ENCODE peak calls at places on chromosomes 11 and 22, in four cellular contexts. L is hepatocyte, N is sigmoid colon, T is left ventricle myocardium inferior. P is an unnamed sample.

GRCh38 chr11:77776455-77776854 is 44.1 kb downstream of the RSF1 start:
- DNase-seq in L (no peak), N (no peak), T (no peak), P (no peak)

GRCh38 chr11:75242722-75243600 is 2.4 kb downstream of the TPBGL start:
- DNase-seq in L (no peak), N (no peak), T (no peak), P (no peak)

GRCh38 chr22:39430576-39431150 is 26.1 kb upstream of the MGAT3 start:
- DNase-seq in L (peak; percentile 1), N (no peak), T (no peak), P (no peak)

GRCh38 chr22:39250838-39251237 is 6.1 kb upstream of the PDGFB start:
- DNase-seq in L (no peak), N (no peak), T (no peak), P (no peak)

GRCh38 chr11:68271781-68272608 is at the start of gene C11orf24:
- DNase-seq in L (peak; percentile 99), N (peak; percentile 98), T (peak; percentile 95), P (peak; percentile 96)

GRCh38 chr11:124935548-124936514 is at the start of gene HEPACAM:
- DNase-seq in L (no peak), N (no peak), T (no peak), P (no peak)

GRCh38 chr11:69896250-69896649 is 77.0 kb upstream of the FGF3 start:
- DNase-seq in L (no peak), N (no peak), T (no peak), P (no peak)

GRCh38 chr11:43583548-43583947 is 97.0 kb upstream of the HSD17B12 start:
- DNase-seq in L (no peak), N (no peak), T (no peak), P (no peak)

GRCh38 chr22:35523167-35523928 is 17.3 kb upstream of the RASD2 start:
- DNase-seq in L (no peak), N (no peak), T (no peak), P (no peak)

GRCh38 chr11:105618343-105618955 is 8.6 kb downstream of the GRIA4 start:
- DNase-seq in L (no peak), N (no peak), T (no peak), P (no peak)

GRCh38 chr11:18394928-18395734 is 768 bp downstream of the LDHA start:
- DNase-seq in L (peak; percentile 37), N (no peak), T (no peak), P (peak; percentile 76)

GRCh38 chr11:43835104-43835503 is 45.5 kb upstream of the ALKBH3 start:
- DNase-seq in L (peak; percentile 9), N (no peak), T (no peak), P (no peak)

GRCh38 chr11:21659961-21660360 is 532.9 kb upstream of the ANO5 start:
- DNase-seq in L (no peak), N (no peak), T (no peak), P (no peak)

GRCh38 chr11:126352934-126353801 is 2.3 kb upstream of the ST3GAL4 start:
- DNase-seq in L (no peak), N (no peak), T (no peak), P (no peak)

GRCh38 chr11:6747097-6747662 is 24.6 kb downstream of the OR2AG2 start:
- DNase-seq in L (no peak), N (no peak), T (no peak), P (no peak)
- H3K4me3 ChIP-seq in L (no peak overlapping the region), N (no peak overlapping the region), T (no peak overlapping the region), P (no peak overlapping the region)

GRCh38 chr11:88337342-88338222 is at the start of gene CTSC:
- DNase-seq in L (peak; percentile 96), N (peak; percentile 96), T (peak; percentile 94), P (peak; percentile 92)
- H3K27ac ChIP-seq in L (peak within 1 kb of the TSS; percentile 85), N (peak within 1 kb of the TSS; percentile 86), T (peak within 1 kb of the TSS; percentile 83), P (peak within 1 kb of the TSS; percentile 86)

DNA sequence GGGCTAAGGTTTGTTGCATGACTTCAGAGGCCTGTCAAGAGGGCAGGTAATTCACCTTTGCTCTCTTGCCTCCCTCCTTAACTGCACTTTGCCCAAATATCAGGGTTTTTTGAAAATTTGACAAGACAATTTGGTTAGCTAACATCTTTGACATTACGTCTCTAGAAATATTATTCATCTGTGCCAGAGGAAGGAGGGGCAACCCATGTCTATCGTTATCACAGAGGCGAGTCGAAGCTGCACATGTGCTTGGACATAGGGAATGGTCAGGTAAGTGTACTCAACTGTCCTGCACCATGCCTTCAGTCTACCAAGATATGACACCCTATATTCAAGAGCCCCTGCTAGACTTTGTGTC is 3.7 kb downstream of the AKIP1 start:
- DNase-seq in L (no peak), N (no peak), T (no peak), P (no peak)
- H3K4me3 ChIP-seq in L (no peak overlapping the region), N (no peak overlapping the region), T (peak overlapping the region; percentile 43), P (peak overlapping the region; percentile 47)

GRCh38 chr22:50262460-50262911 is 1.0 kb upstream of the MAPK12 start:
- DNase-seq in L (no peak), N (no peak), T (no peak), P (no peak)
- H3K27ac ChIP-seq in L (no peak overlapping the region), N (no peak overlapping the region), T (peak overlapping the region; percentile 76), P (no peak overlapping the region)

GRCh38 chr11:61694971-61695706 is 14.9 kb downstream of the DAGLA start:
- DNase-seq in L (no peak), N (peak; percentile 92), T (peak; percentile 69), P (no peak)
- H3K4me3 ChIP-seq in L (no peak overlapping the region), N (no peak overlapping the region), T (peak overlapping the region; percentile 49), P (peak overlapping the region; percentile 59)

DNA sequence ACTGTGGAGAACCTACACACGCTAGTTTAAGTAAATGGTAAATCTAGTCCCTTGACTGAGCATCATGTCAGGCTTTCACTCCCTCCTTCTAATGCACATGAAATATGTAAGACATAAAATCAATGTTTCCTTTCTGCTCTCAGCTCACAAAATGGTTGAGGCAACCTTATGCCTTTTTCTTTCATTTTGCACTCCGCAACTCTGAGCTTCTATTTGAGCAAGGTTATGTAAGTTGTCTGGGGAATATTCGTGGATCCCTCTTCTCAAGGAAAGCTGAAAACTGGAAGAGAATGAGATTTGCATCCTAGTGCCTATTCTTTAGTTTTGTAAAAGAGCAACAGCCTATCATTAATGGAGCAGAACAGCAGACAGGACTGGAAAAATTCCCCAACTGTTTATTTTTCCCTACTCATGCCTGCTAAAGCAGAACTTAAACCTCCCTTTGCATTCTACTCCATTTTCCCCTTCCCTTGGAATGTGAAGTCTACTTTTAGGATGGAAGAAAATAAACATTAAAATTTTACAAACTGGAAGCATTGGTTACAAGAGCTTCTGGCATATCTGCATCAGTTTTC is 141.7 kb downstream of the FAM76B start:
- DNase-seq in L (no peak), N (no peak), T (no peak), P (no peak)
- H3K27ac ChIP-seq in L (peak overlapping the region; percentile 77), N (peak overlapping the region; percentile 80), T (peak overlapping the region; percentile 50), P (peak overlapping the region; percentile 85)

GRCh38 chr22:22609271-22609670 is 35.1 kb upstream of the GGTLC2 start:
- DNase-seq in L (no peak), N (no peak), T (no peak), P (no peak)

GRCh38 chr22:22603470-22603947 is 40.9 kb upstream of the GGTLC2 start:
- DNase-seq in L (no peak), N (no peak), T (no peak), P (no peak)

GRCh38 chr22:22600862-22601261 is 41.8 kb upstream of the PRAME start:
- DNase-seq in L (no peak), N (no peak), T (no peak), P (no peak)

GRCh38 chr22:22605074-22605404 is 39.4 kb upstream of the GGTLC2 start:
- DNase-seq in L (no peak), N (no peak), T (no peak), P (no peak)

GRCh38 chr22:22604326-22605073 is 39.9 kb upstream of the GGTLC2 start:
- DNase-seq in L (no peak), N (no peak), T (no peak), P (no peak)
- H3K4me3 ChIP-seq in L (no peak overlapping the region), N (no peak overlapping the region), T (no peak overlapping the region), P (no peak overlapping the region)

GRCh38 chr11:31262761-31263160 is 106.8 kb downstream of the DCDC1 start:
- DNase-seq in L (no peak), N (no peak), T (no peak), P (no peak)

GRCh38 chr11:31264834-31265233 is 104.7 kb downstream of the DCDC1 start:
- DNase-seq in L (no peak), N (no peak), T (no peak), P (no peak)

DNA sequence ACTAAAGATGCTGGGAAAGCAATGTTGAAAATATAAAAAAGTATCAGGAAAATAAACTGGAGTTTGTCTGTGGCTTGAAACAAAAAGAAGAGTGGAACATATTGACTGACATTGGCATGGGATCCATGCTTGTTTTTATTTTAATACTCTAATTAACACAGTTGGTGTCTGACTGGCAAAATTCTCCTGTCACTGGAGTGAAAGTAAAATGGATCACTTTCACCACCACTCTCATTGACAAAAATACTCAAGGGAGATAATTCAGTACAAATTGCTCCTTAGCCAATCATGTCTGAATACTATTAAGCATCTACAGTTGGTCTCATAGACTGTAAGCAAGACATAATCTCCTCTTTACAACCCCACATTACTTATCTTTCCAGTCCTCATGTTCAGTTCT is 101.8 kb downstream of the DCDC1 start:
- DNase-seq in L (no peak), N (no peak), T (no peak), P (no peak)
- H3K27ac ChIP-seq in L (no peak overlapping the region), N (no peak overlapping the region), T (no peak overlapping the region), P (no peak overlapping the region)

DNA sequence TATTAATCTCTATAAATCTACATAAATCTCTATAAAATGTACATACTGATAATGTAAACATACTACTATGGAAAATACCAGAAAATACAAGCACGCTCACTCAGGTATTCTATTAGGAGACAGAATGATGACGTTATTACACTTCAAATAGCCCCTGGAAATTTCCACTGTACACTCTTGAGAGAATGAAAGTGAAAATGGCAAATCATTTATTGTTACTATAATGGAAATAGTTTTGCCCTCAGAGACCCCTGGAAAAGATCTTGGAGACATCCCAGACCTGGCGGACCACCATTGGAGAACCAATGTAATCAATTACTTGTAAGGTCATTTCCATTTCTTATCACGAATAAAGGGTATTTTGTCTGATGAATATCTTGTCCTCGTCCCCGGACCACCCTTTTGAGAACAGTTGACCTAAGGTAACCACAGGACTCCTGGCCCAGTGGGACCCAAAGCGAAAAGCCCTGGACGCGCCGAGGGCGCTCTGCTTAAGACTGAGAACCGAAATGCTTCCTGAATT is 509 bp upstream of the PRRG4 start:
- DNase-seq in L (peak; percentile 40), N (no peak), T (no peak), P (no peak)
- H3K4me3 ChIP-seq in L (peak overlapping the region; percentile 71), N (peak overlapping the region; percentile 27), T (peak overlapping the region; percentile 74), P (peak overlapping the region; percentile 80)